ENCODE peak calls at places on chromosome 10, in ten cellular contexts. S is left ventricle myocardium inferior; P is CD8-positive, alpha-beta memory T cell; J is effector memory CD4-positive, alpha-beta T cell; Y is NCI-H1092 treated with DMSO at 0.1 percent for 48 hours; A is H54; X is ascending aorta; C is myocyte; Q is ovary; E is endothelial cell. Z is an unnamed sample.

GRCh38 chr10:18582803-18583202 is 68.6 kb downstream of the NSUN6 start:
- DNase-seq in S (no peak), P (no peak), J (no peak), Y (no peak), A (no peak), X (no peak), C (peak), Q (no peak), E (no peak), Z (no peak)

GRCh38 chr10:116538461-116538860 is 7.3 kb upstream of the PNLIP start:
- DNase-seq in S (no peak), P (no peak), J (no peak), Y (no peak), A (no peak), X (no peak), C (peak), Q (no peak), E (no peak), Z (no peak)

GRCh38 chr10:102117391-102118159 is 2.6 kb downstream of the LDB1 start:
- DNase-seq in S (peak), P (peak), J (peak), Y (peak), A (no peak), X (peak), C (peak), Q (peak), E (peak), Z (peak)

GRCh38 chr10:78852856-78853255 is 215.9 kb upstream of the ZMIZ1 start:
- DNase-seq in S (no peak), P (no peak), J (no peak), Y (no peak), A (peak), X (peak), C (no peak), Q (no peak), E (peak), Z (no peak)

GRCh38 chr10:132571565-132572544 is 34.3 kb downstream of the INPP5A start:
- DNase-seq in S (no peak), P (no peak), J (peak), Y (no peak), A (peak), X (peak), C (peak), Q (peak), E (no peak), Z (peak)

GRCh38 chr10:101576229-101576863 is 11.7 kb downstream of the POLL start:
- DNase-seq in S (no peak), P (no peak), J (no peak), Y (no peak), A (no peak), X (no peak), C (no peak), Q (no peak), E (no peak), Z (no peak)

GRCh38 chr10:132141076-132141475 is 45.7 kb upstream of the DPYSL4 start:
- DNase-seq in S (peak), P (no peak), J (no peak), Y (no peak), A (no peak), X (no peak), C (no peak), Q (no peak), E (no peak), Z (no peak)

GRCh38 chr10:3972460-3973366 is 187.7 kb upstream of the KLF6 start:
- DNase-seq in S (no peak), P (no peak), J (peak), Y (no peak), A (no peak), X (no peak), C (no peak), Q (no peak), E (no peak), Z (no peak)

GRCh38 chr10:21336476-21337170 is 188.9 kb downstream of the SKIDA1 start:
- DNase-seq in S (peak), P (no peak), J (no peak), Y (no peak), A (no peak), X (peak), C (peak), Q (peak), E (no peak), Z (no peak)

GRCh38 chr10:101778781-101779543 is 3.0 kb upstream of the FGF8 start:
- DNase-seq in S (no peak), P (no peak), J (no peak), Y (no peak), A (no peak), X (peak), C (no peak), Q (no peak), E (peak), Z (no peak)

GRCh38 chr10:80472234-80473095 is 18.4 kb downstream of the TSPAN14 start:
- DNase-seq in S (no peak), P (no peak), J (peak), Y (no peak), A (peak), X (peak), C (no peak), Q (no peak), E (no peak), Z (peak)

GRCh38 chr10:100502926-100503480 is 16.7 kb downstream of the SEC31B start:
- DNase-seq in S (no peak), P (no peak), J (no peak), Y (no peak), A (no peak), X (no peak), C (no peak), Q (no peak), E (no peak), Z (no peak)

GRCh38 chr10:27998178-27998953 is 513 bp downstream of the ODAD2 start:
- DNase-seq in S (peak), P (no peak), J (no peak), Y (peak), A (peak), X (no peak), C (peak), Q (peak), E (peak), Z (no peak)

GRCh38 chr10:103835121-103836045 is 20.0 kb downstream of the SH3PXD2A start:
- DNase-seq in S (peak), P (no peak), J (no peak), Y (no peak), A (no peak), X (peak), C (no peak), Q (peak), E (no peak), Z (no peak)

GRCh38 chr10:100894589-100895294 is 18.0 kb upstream of the SLF2 start:
- DNase-seq in S (no peak), P (no peak), J (no peak), Y (no peak), A (no peak), X (peak), C (no peak), Q (no peak), E (no peak), Z (no peak)

GRCh38 chr10:27865221-27865635 is 119.6 kb upstream of the MKX start:
- DNase-seq in S (no peak), P (no peak), J (no peak), Y (no peak), A (no peak), X (no peak), C (peak), Q (no peak), E (no peak), Z (no peak)

GRCh38 chr10:88152720-88153119 is 289.3 kb downstream of the PTEN start:
- DNase-seq in S (no peak), P (no peak), J (no peak), Y (no peak), A (peak), X (peak), C (peak), Q (no peak), E (no peak), Z (no peak)

GRCh38 chr10:44206127-44206818 is 178.6 kb downstream of the CXCL12 start:
- DNase-seq in S (no peak), P (no peak), J (no peak), Y (no peak), A (no peak), X (no peak), C (no peak), Q (no peak), E (no peak), Z (no peak)

GRCh38 chr10:69439350-69439739 is 11.9 kb upstream of the TSPAN15 start:
- DNase-seq in S (no peak), P (no peak), J (no peak), Y (no peak), A (peak), X (no peak), C (peak), Q (no peak), E (no peak), Z (no peak)

GRCh38 chr10:48606530-48607355 is 1.9 kb upstream of the ARHGAP22 start:
- DNase-seq in S (no peak), P (no peak), J (no peak), Y (no peak), A (peak), X (peak), C (peak), Q (no peak), E (no peak), Z (no peak)

GRCh38 chr10:77682408-77683087 is 44.9 kb upstream of the KCNMA1 start:
- DNase-seq in S (no peak), P (no peak), J (no peak), Y (no peak), A (no peak), X (no peak), C (no peak), Q (no peak), E (no peak), Z (no peak)

GRCh38 chr10:30988831-30989458 is 42.7 kb downstream of the ZNF438 start:
- DNase-seq in S (no peak), P (no peak), J (no peak), Y (no peak), A (no peak), X (no peak), C (no peak), Q (no peak), E (no peak), Z (no peak)

GRCh38 chr10:112804036-112804435 is 146.0 kb upstream of the TCF7L2 start:
- DNase-seq in S (no peak), P (no peak), J (no peak), Y (peak), A (no peak), X (peak), C (no peak), Q (no peak), E (peak), Z (no peak)

GRCh38 chr10:68784476-68784875 is 42.9 kb upstream of the STOX1 start:
- DNase-seq in S (no peak), P (no peak), J (no peak), Y (no peak), A (no peak), X (no peak), C (peak), Q (no peak), E (no peak), Z (no peak)

GRCh38 chr10:63208981-63209380 is 75.9 kb downstream of the NRBF2 start:
- DNase-seq in S (no peak), P (no peak), J (no peak), Y (no peak), A (no peak), X (no peak), C (peak), Q (no peak), E (no peak), Z (no peak)

GRCh38 chr10:52599586-52600200 is 172.9 kb downstream of the MBL2 start:
- DNase-seq in S (no peak), P (no peak), J (no peak), Y (no peak), A (no peak), X (no peak), C (no peak), Q (no peak), E (no peak), Z (no peak)

GRCh38 chr10:17435187-17435586 is 19.2 kb downstream of the ST8SIA6 start:
- DNase-seq in S (no peak), P (no peak), J (no peak), Y (no peak), A (no peak), X (no peak), C (no peak), Q (no peak), E (no peak), Z (no peak)

GRCh38 chr10:33618196-33618595 is 283.7 kb upstream of the NRP1 start:
- DNase-seq in S (no peak), P (no peak), J (no peak), Y (no peak), A (no peak), X (no peak), C (no peak), Q (no peak), E (no peak), Z (no peak)

GRCh38 chr10:13915710-13916109 is 328.9 kb downstream of the PRPF18 start:
- DNase-seq in S (peak), P (no peak), J (no peak), Y (no peak), A (no peak), X (peak), C (peak), Q (no peak), E (no peak), Z (no peak)

GRCh38 chr10:132193907-132194552 is 7.3 kb downstream of the DPYSL4 start:
- DNase-seq in S (no peak), P (no peak), J (no peak), Y (no peak), A (no peak), X (no peak), C (peak), Q (no peak), E (no peak), Z (no peak)

GRCh38 chr10:6936931-6937330 is 356.9 kb upstream of the PRKCQ start:
- DNase-seq in S (no peak), P (no peak), J (no peak), Y (no peak), A (no peak), X (no peak), C (no peak), Q (no peak), E (no peak), Z (no peak)